ENCODE peak calls at places on chromosome 13, in eight cellular contexts. One of them, this sample, is unnamed.

GRCh38 chr13:73610799-73611592 is 523.2 kb downstream of the KLF12 start:
- DNase-seq in tibial artery: no peak
- DNase-seq in neuronal stem cell: no peak
- DNase-seq in neural progenitor cell: no peak
- DNase-seq in H1: no peak
- DNase-seq in CD8-positive, alpha-beta memory T cell: no peak
- DNase-seq in A549: no peak
- DNase-seq in right cardiac atrium: no peak
- DNase-seq in this sample: no peak

GRCh38 chr13:112907286-112907685 is 61.7 kb upstream of the MCF2L start:
- DNase-seq in tibial artery: no peak
- DNase-seq in neuronal stem cell: no peak
- DNase-seq in CD8-positive, alpha-beta memory T cell: no peak
- DNase-seq in A549: no peak
- DNase-seq in H1: no peak
- DNase-seq in right cardiac atrium: no peak
- DNase-seq in neural progenitor cell: no peak
- DNase-seq in this sample: no peak

GRCh38 chr13:93023929-93024328 is 202.7 kb upstream of the GPC6 start:
- DNase-seq in A549: no peak
- DNase-seq in neuronal stem cell: no peak
- DNase-seq in tibial artery: no peak
- DNase-seq in neural progenitor cell: no peak
- DNase-seq in right cardiac atrium: no peak
- DNase-seq in H1: no peak
- DNase-seq in CD8-positive, alpha-beta memory T cell: no peak
- DNase-seq in this sample: no peak

GRCh38 chr13:51122868-51123267 is 11.8 kb upstream of the C13orf42 start:
- DNase-seq in right cardiac atrium: no peak
- DNase-seq in H1: no peak
- DNase-seq in neural progenitor cell: no peak
- DNase-seq in CD8-positive, alpha-beta memory T cell: no peak
- DNase-seq in A549: no peak
- DNase-seq in tibial artery: no peak
- DNase-seq in neuronal stem cell: no peak
- DNase-seq in this sample: no peak

GRCh38 chr13:30847697-30848307 is 58.3 kb upstream of the MEDAG start:
- DNase-seq in right cardiac atrium: no peak
- DNase-seq in A549: no peak
- DNase-seq in H1: no peak
- DNase-seq in CD8-positive, alpha-beta memory T cell: no peak
- DNase-seq in neural progenitor cell: no peak
- DNase-seq in tibial artery: peak; percentile 71
- DNase-seq in neuronal stem cell: no peak
- DNase-seq in this sample: no peak

GRCh38 chr13:30293995-30294394 is 13.4 kb downstream of the KATNAL1 start:
- DNase-seq in right cardiac atrium: no peak
- DNase-seq in neural progenitor cell: no peak
- DNase-seq in neuronal stem cell: no peak
- DNase-seq in CD8-positive, alpha-beta memory T cell: no peak
- DNase-seq in A549: no peak
- DNase-seq in tibial artery: no peak
- DNase-seq in H1: no peak
- DNase-seq in this sample: no peak

GRCh38 chr13:36880961-36881360 is 39.1 kb downstream of the SMAD9 start:
- DNase-seq in neural progenitor cell: no peak
- DNase-seq in right cardiac atrium: no peak
- DNase-seq in tibial artery: no peak
- DNase-seq in A549: no peak
- DNase-seq in H1: no peak
- DNase-seq in neuronal stem cell: no peak
- DNase-seq in CD8-positive, alpha-beta memory T cell: no peak
- DNase-seq in this sample: no peak

GRCh38 chr13:29963086-29963485 is 112.7 kb upstream of the UBL3 start:
- DNase-seq in H1: no peak
- DNase-seq in CD8-positive, alpha-beta memory T cell: no peak
- DNase-seq in A549: no peak
- DNase-seq in neural progenitor cell: no peak
- DNase-seq in tibial artery: no peak
- DNase-seq in neuronal stem cell: no peak
- DNase-seq in right cardiac atrium: no peak
- DNase-seq in this sample: no peak

GRCh38 chr13:95505265-95505664 is 47.3 kb upstream of the CLDN10 start:
- DNase-seq in H1: no peak
- DNase-seq in neuronal stem cell: no peak
- DNase-seq in right cardiac atrium: no peak
- DNase-seq in tibial artery: no peak
- DNase-seq in A549: peak; percentile 24
- DNase-seq in neural progenitor cell: peak; percentile 47
- DNase-seq in CD8-positive, alpha-beta memory T cell: no peak
- DNase-seq in this sample: no peak

GRCh38 chr13:25111557-25111956 is 15.6 kb downstream of the PABPC3 start:
- DNase-seq in neural progenitor cell: no peak
- DNase-seq in A549: no peak
- DNase-seq in right cardiac atrium: no peak
- DNase-seq in neuronal stem cell: no peak
- DNase-seq in H1: no peak
- DNase-seq in tibial artery: no peak
- DNase-seq in CD8-positive, alpha-beta memory T cell: no peak
- DNase-seq in this sample: no peak

GRCh38 chr13:110353339-110353977 is 46.4 kb downstream of the COL4A2 start:
- DNase-seq in right cardiac atrium: no peak
- DNase-seq in CD8-positive, alpha-beta memory T cell: no peak
- DNase-seq in H1: no peak
- DNase-seq in tibial artery: no peak
- DNase-seq in neuronal stem cell: no peak
- DNase-seq in A549: no peak
- DNase-seq in neural progenitor cell: no peak
- DNase-seq in this sample: no peak
- H3K27ac ChIP-seq in right cardiac atrium: no peak overlapping the region
- H3K27ac ChIP-seq in CD8-positive, alpha-beta memory T cell: no peak overlapping the region
- H3K27ac ChIP-seq in H1: no peak overlapping the region
- H3K27ac ChIP-seq in tibial artery: peak overlapping the region; percentile 93
- H3K27ac ChIP-seq in neuronal stem cell: no peak overlapping the region
- H3K27ac ChIP-seq in A549: peak overlapping the region; percentile 27
- H3K27ac ChIP-seq in neural progenitor cell: no peak overlapping the region
- H3K27ac ChIP-seq in this sample: no peak overlapping the region

GRCh38 chr13:113930711-113931637 is 42.9 kb downstream of the C13orf46 start:
- DNase-seq in tibial artery: peak; percentile 16
- DNase-seq in CD8-positive, alpha-beta memory T cell: peak; percentile 70
- DNase-seq in right cardiac atrium: no peak
- DNase-seq in neural progenitor cell: no peak
- DNase-seq in neuronal stem cell: no peak
- DNase-seq in A549: no peak
- DNase-seq in H1: no peak
- DNase-seq in this sample: no peak

GRCh38 chr13:113928701-113929627 is 44.9 kb downstream of the C13orf46 start:
- DNase-seq in A549: no peak
- DNase-seq in tibial artery: peak; percentile 96
- DNase-seq in neuronal stem cell: no peak
- DNase-seq in right cardiac atrium: peak; percentile 93
- DNase-seq in CD8-positive, alpha-beta memory T cell: no peak
- DNase-seq in H1: no peak
- DNase-seq in neural progenitor cell: no peak
- DNase-seq in this sample: no peak

GRCh38 chr13:113927661-113928581 is 46.0 kb downstream of the C13orf46 start:
- DNase-seq in CD8-positive, alpha-beta memory T cell: no peak
- DNase-seq in H1: no peak
- DNase-seq in A549: no peak
- DNase-seq in tibial artery: peak; percentile 84
- DNase-seq in neuronal stem cell: no peak
- DNase-seq in neural progenitor cell: no peak
- DNase-seq in right cardiac atrium: peak; percentile 63
- DNase-seq in this sample: no peak

GRCh38 chr13:113932060-113932459 is 41.8 kb downstream of the C13orf46 start:
- DNase-seq in neuronal stem cell: no peak
- DNase-seq in CD8-positive, alpha-beta memory T cell: no peak
- DNase-seq in right cardiac atrium: no peak
- DNase-seq in H1: no peak
- DNase-seq in tibial artery: peak; percentile 9
- DNase-seq in neural progenitor cell: no peak
- DNase-seq in A549: no peak
- DNase-seq in this sample: no peak

GRCh38 chr13:113929628-113930615 is 44.0 kb downstream of the C13orf46 start:
- DNase-seq in A549: no peak
- DNase-seq in H1: no peak
- DNase-seq in neuronal stem cell: no peak
- DNase-seq in neural progenitor cell: no peak
- DNase-seq in CD8-positive, alpha-beta memory T cell: no peak
- DNase-seq in right cardiac atrium: no peak
- DNase-seq in tibial artery: peak; percentile 33
- DNase-seq in this sample: no peak
- H3K4me1 ChIP-seq in A549: no peaks in the 10 kb centered on the region
- H3K4me1 ChIP-seq in H1: no peaks in the 10 kb centered on the region
- H3K4me1 ChIP-seq in neuronal stem cell: peaks cover under 1% of the 10 kb centered on the region
- H3K4me1 ChIP-seq in neural progenitor cell: peaks cover 1% of the 10 kb centered on the region
- H3K4me1 ChIP-seq in CD8-positive, alpha-beta memory T cell: peaks cover 18% of the 10 kb centered on the region
- H3K4me1 ChIP-seq in right cardiac atrium: peaks cover 4% of the 10 kb centered on the region
- H3K4me1 ChIP-seq in tibial artery: peaks cover 42% of the 10 kb centered on the region
- H3K4me1 ChIP-seq in this sample: no peaks in the 10 kb centered on the region

DNA sequence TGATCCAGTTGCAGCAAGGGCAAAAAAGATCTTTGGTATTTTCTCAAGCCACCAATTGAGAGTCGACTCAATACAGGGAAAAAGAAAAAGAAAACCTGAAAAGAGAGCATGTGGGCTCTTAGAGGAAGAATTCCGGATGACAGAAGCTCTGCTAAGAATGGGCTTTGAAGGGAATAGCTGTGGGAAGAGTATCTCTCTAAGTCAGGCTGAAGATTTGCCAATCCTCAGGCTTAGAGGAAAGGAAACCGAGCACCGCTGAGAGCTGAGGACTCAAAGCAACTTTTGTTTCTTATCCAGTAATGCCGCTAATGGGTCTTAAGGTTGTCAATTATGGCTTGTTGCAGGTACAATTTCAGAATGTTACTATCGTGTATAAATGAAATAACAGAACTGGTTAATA is 166.4 kb downstream of the EFNB2 start:
- DNase-seq in right cardiac atrium: no peak
- DNase-seq in H1: no peak
- DNase-seq in tibial artery: no peak
- DNase-seq in A549: no peak
- DNase-seq in CD8-positive, alpha-beta memory T cell: no peak
- DNase-seq in neural progenitor cell: peak; percentile 74
- DNase-seq in neuronal stem cell: peak; percentile 29
- DNase-seq in this sample: no peak
- H3K27ac ChIP-seq in right cardiac atrium: no peak overlapping the region
- H3K27ac ChIP-seq in H1: no peak overlapping the region
- H3K27ac ChIP-seq in tibial artery: no peak overlapping the region
- H3K27ac ChIP-seq in A549: no peak overlapping the region
- H3K27ac ChIP-seq in CD8-positive, alpha-beta memory T cell: no peak overlapping the region
- H3K27ac ChIP-seq in neural progenitor cell: peak overlapping the region; percentile 5
- H3K27ac ChIP-seq in neuronal stem cell: peak overlapping the region; percentile 70
- H3K27ac ChIP-seq in this sample: no peak overlapping the region

GRCh38 chr13:38417241-38417640 is 67.6 kb downstream of the UFM1 start:
- DNase-seq in neuronal stem cell: no peak
- DNase-seq in A549: no peak
- DNase-seq in H1: no peak
- DNase-seq in right cardiac atrium: no peak
- DNase-seq in CD8-positive, alpha-beta memory T cell: no peak
- DNase-seq in neural progenitor cell: no peak
- DNase-seq in tibial artery: no peak
- DNase-seq in this sample: no peak
- H3K4me1 ChIP-seq in neuronal stem cell: no peaks in the 10 kb centered on the region
- H3K4me1 ChIP-seq in A549: no peaks in the 10 kb centered on the region
- H3K4me1 ChIP-seq in H1: no peaks in the 10 kb centered on the region
- H3K4me1 ChIP-seq in right cardiac atrium: no peaks in the 10 kb centered on the region
- H3K4me1 ChIP-seq in CD8-positive, alpha-beta memory T cell: no peaks in the 10 kb centered on the region
- H3K4me1 ChIP-seq in neural progenitor cell: no peaks in the 10 kb centered on the region
- H3K4me1 ChIP-seq in tibial artery: no peaks in the 10 kb centered on the region
- H3K4me1 ChIP-seq in this sample: no peaks in the 10 kb centered on the region

DNA sequence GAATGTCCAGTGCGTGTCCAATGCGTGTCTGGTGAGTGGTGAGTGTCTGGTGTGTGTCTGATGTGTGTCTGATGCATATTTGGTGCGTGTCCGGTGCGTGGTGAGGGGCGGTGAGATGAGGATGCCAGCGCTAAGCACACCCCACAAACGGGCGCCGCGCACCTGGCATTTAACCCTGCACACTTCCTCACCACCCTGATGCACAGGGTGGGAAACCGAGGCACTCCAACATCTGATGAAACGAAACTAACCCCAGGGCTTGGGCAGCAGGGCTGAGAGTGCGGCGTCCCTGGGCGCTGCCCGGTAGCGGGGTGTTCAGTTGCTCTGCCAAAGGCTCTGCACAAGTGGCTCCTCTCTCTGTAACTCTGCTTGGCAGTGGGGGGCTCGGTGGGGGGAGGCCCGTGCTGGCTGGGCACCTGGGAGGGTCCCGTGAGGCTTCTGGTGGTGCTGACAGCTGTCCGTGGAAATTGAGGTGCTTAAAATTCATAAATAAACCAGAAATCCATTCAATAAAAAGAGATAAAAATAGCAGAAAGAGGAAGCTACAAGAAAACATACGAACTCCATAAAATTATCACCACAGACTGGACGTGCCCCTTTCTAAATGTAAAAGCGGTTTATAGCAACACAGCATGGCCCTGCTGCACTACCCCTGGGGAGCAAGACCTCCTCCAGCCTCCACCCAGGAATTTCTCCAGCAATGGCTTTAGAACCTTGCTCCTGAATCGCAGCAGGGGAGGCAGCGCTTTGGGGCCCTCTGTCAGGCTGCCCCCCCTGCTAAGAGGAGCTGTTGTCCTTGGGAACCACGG is 76.0 kb downstream of the RASA3 start:
- DNase-seq in neuronal stem cell: no peak
- DNase-seq in A549: no peak
- DNase-seq in neural progenitor cell: no peak
- DNase-seq in H1: no peak
- DNase-seq in tibial artery: no peak
- DNase-seq in CD8-positive, alpha-beta memory T cell: no peak
- DNase-seq in right cardiac atrium: no peak
- DNase-seq in this sample: no peak
- H3K27ac ChIP-seq in neuronal stem cell: no peak overlapping the region
- H3K27ac ChIP-seq in A549: no peak overlapping the region
- H3K27ac ChIP-seq in neural progenitor cell: no peak overlapping the region
- H3K27ac ChIP-seq in H1: no peak overlapping the region
- H3K27ac ChIP-seq in tibial artery: no peak overlapping the region
- H3K27ac ChIP-seq in CD8-positive, alpha-beta memory T cell: no peak overlapping the region
- H3K27ac ChIP-seq in right cardiac atrium: no peak overlapping the region
- H3K27ac ChIP-seq in this sample: no peak overlapping the region

GRCh38 chr13:46378411-46378810 is 8.6 kb downstream of the RUBCNL start:
- DNase-seq in neuronal stem cell: no peak
- DNase-seq in A549: no peak
- DNase-seq in tibial artery: no peak
- DNase-seq in H1: no peak
- DNase-seq in CD8-positive, alpha-beta memory T cell: no peak
- DNase-seq in right cardiac atrium: no peak
- DNase-seq in neural progenitor cell: no peak
- DNase-seq in this sample: no peak

GRCh38 chr13:46385946-46386345 is 1.1 kb downstream of the RUBCNL start:
- DNase-seq in neuronal stem cell: no peak
- DNase-seq in H1: no peak
- DNase-seq in neural progenitor cell: peak; percentile 5
- DNase-seq in CD8-positive, alpha-beta memory T cell: no peak
- DNase-seq in tibial artery: no peak
- DNase-seq in A549: no peak
- DNase-seq in right cardiac atrium: no peak
- DNase-seq in this sample: no peak

GRCh38 chr13:46380242-46380641 is 6.8 kb downstream of the RUBCNL start:
- DNase-seq in H1: no peak
- DNase-seq in right cardiac atrium: no peak
- DNase-seq in CD8-positive, alpha-beta memory T cell: no peak
- DNase-seq in neural progenitor cell: no peak
- DNase-seq in A549: no peak
- DNase-seq in neuronal stem cell: no peak
- DNase-seq in tibial artery: no peak
- DNase-seq in this sample: no peak

GRCh38 chr13:46383383-46383782 is 3.7 kb downstream of the RUBCNL start:
- DNase-seq in H1: no peak
- DNase-seq in A549: no peak
- DNase-seq in neuronal stem cell: no peak
- DNase-seq in right cardiac atrium: no peak
- DNase-seq in tibial artery: no peak
- DNase-seq in CD8-positive, alpha-beta memory T cell: no peak
- DNase-seq in neural progenitor cell: no peak
- DNase-seq in this sample: no peak

GRCh38 chr13:46382224-46382623 is 4.8 kb downstream of the RUBCNL start:
- DNase-seq in right cardiac atrium: no peak
- DNase-seq in A549: no peak
- DNase-seq in H1: no peak
- DNase-seq in neural progenitor cell: no peak
- DNase-seq in tibial artery: no peak
- DNase-seq in neuronal stem cell: no peak
- DNase-seq in CD8-positive, alpha-beta memory T cell: no peak
- DNase-seq in this sample: no peak
- H3K4me1 ChIP-seq in right cardiac atrium: no peaks in the 10 kb centered on the region
- H3K4me1 ChIP-seq in A549: no peaks in the 10 kb centered on the region
- H3K4me1 ChIP-seq in H1: peaks cover 2% of the 10 kb centered on the region
- H3K4me1 ChIP-seq in neural progenitor cell: no peaks in the 10 kb centered on the region
- H3K4me1 ChIP-seq in tibial artery: peaks cover 10% of the 10 kb centered on the region
- H3K4me1 ChIP-seq in neuronal stem cell: no peaks in the 10 kb centered on the region
- H3K4me1 ChIP-seq in CD8-positive, alpha-beta memory T cell: no peaks in the 10 kb centered on the region
- H3K4me1 ChIP-seq in this sample: peaks cover 2% of the 10 kb centered on the region

This sample was measured in iPS DF 6.9.